ENCODE peak calls at places on chromosome 7, in four cellular contexts. Q, X, H and N are unnamed samples.

GRCh38 chr7:42972703-42973500 is 40.7 kb downstream of the MRPL32 start:
- DNase-seq in Q (no peak), X (peak), H (no peak), N (peak)

GRCh38 chr7:148983220-148984146 is 44.8 kb downstream of the PDIA4 start:
- DNase-seq in Q (peak), X (peak), H (peak), N (peak)

GRCh38 chr7:28296571-28297483 is 115.5 kb upstream of the CREB5 start:
- DNase-seq in Q (peak), X (peak), H (peak), N (peak)

GRCh38 chr7:2886900-2887299 is 42.8 kb upstream of the GNA12 start:
- DNase-seq in Q (peak), X (peak), H (no peak), N (peak)

GRCh38 chr7:31856366-31856765 is 169.4 kb downstream of the PPP1R17 start:
- DNase-seq in Q (no peak), X (no peak), H (no peak), N (no peak)

GRCh38 chr7:22183522-22184280 is 173.3 kb downstream of the RAPGEF5 start:
- DNase-seq in Q (no peak), X (no peak), H (no peak), N (no peak)

GRCh38 chr7:2517004-2517403 is 2.6 kb upstream of the LFNG start:
- DNase-seq in Q (no peak), X (peak), H (no peak), N (peak)

GRCh38 chr7:43647772-43648643 is 65.1 kb downstream of the STK17A start:
- DNase-seq in Q (no peak), X (peak), H (no peak), N (peak)

GRCh38 chr7:17099083-17099973 is 199.1 kb upstream of the AHR start:
- DNase-seq in Q (no peak), X (no peak), H (no peak), N (peak)

GRCh38 chr7:12423355-12423994 is 19.8 kb upstream of the VWDE start:
- DNase-seq in Q (no peak), X (peak), H (no peak), N (peak)

GRCh38 chr7:108486291-108486966 is 30.2 kb upstream of the NRCAM start:
- DNase-seq in Q (no peak), X (peak), H (no peak), N (no peak)

GRCh38 chr7:132049462-132050304 is 493.3 kb upstream of the PODXL start:
- DNase-seq in Q (peak), X (peak), H (no peak), N (peak)

GRCh38 chr7:118368958-118369357 is 144.5 kb downstream of the ANKRD7 start:
- DNase-seq in Q (no peak), X (no peak), H (no peak), N (no peak)

GRCh38 chr7:45663965-45664623 is 89.9 kb downstream of the ADCY1 start:
- DNase-seq in Q (peak), X (no peak), H (no peak), N (no peak)

GRCh38 chr7:133365892-133366291 is 113.0 kb downstream of the EXOC4 start:
- DNase-seq in Q (no peak), X (peak), H (no peak), N (no peak)

GRCh38 chr7:116797611-116798010 is 64.8 kb upstream of the CAPZA2 start:
- DNase-seq in Q (no peak), X (no peak), H (no peak), N (no peak)

GRCh38 chr7:156558198-156558597 is 82.4 kb upstream of the RNF32 start:
- DNase-seq in Q (no peak), X (peak), H (no peak), N (peak)

GRCh38 chr7:117113871-117114270 is 160.6 kb downstream of the ST7 start:
- DNase-seq in Q (no peak), X (no peak), H (no peak), N (no peak)

GRCh38 chr7:104264281-104264680 is 56.5 kb upstream of the ORC5 start:
- DNase-seq in Q (no peak), X (peak), H (no peak), N (no peak)

GRCh38 chr7:154684651-154685563 is 318.0 kb downstream of the PAXIP1 start:
- DNase-seq in Q (no peak), X (no peak), H (no peak), N (no peak)

GRCh38 chr7:3200504-3200903 is 100.5 kb upstream of the SDK1 start:
- DNase-seq in Q (peak), X (peak), H (peak), N (peak)

DNA sequence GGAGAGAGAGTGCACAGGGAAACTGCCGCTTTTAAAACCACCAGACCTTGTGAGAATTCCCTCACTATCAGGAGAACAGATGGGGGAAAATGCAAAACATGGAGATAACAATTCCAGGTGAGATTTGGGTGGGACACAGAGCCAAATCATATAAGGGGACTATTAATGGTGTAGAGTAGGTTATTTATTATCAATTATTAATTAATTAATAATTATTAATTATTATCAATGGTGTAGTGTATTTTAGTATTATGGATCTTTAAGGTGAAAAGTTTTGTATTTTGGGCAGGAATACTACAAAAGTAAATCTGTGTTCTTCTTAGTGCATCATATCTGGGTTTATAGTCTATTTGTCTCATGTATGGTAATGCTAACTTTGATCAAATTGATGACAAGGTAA is 377.7 kb upstream of the KCND2 start:
- DNase-seq in Q (no peak), X (no peak), H (no peak), N (peak)
- H4K5ac ChIP-seq in Q (no peak), X (no peak), H (no peak), N (no peak)

DNA sequence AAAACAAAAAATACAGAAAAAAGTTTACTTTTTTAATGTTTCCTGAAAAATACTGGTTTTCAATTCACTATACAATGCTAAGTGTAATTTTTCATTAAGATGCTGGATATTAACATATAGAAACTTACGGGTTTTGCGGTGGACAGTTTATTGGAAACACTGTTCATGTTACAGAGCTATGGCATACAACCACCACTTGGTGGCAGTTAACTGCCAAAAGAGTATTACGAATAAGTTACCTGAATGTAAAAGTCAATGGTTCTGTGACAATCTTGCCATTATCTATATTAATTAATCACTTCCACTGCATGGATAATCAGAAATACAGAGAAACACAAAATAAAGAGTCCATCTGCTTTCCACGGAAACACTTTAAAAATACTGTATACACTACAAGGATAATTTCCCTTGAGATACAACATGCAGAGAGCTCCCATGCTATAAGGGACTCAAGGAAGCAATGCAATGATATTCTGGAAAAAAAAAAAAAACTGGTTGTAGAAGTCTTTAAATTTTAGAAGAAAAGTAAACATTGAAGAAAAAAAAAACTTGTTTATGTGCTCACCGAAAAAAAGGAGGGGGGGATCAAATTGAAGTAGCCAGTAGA is 97.0 kb downstream of the TPK1 start:
- DNase-seq in Q (no peak), X (no peak), H (no peak), N (peak)
- H3K9ac ChIP-seq in Q (no peak), X (no peak), H (no peak), N (no peak)

GRCh38 chr7:158533386-158534133 is 54.1 kb downstream of the PTPRN2 start:
- DNase-seq in Q (no peak), X (no peak), H (no peak), N (no peak)
- H4K5ac ChIP-seq in Q (no peak), X (no peak), H (no peak), N (no peak)

GRCh38 chr7:128136215-128136597 is 104.9 kb upstream of the LEP start:
- DNase-seq in Q (peak), X (no peak), H (no peak), N (peak)
- H3K9ac ChIP-seq in Q (no peak), X (peak), H (no peak), N (peak)